ENCODE peak calls at places on chromosome 11, in nine cellular contexts. M is sigmoid colon, Z is ovary, D is heart left ventricle, T is transverse colon, B is spleen, Y is stomach, A is A549, C is adrenal gland. R is an unnamed sample.

GRCh38 chr11:117045956-117046355 is 52.3 kb downstream of the SIK3 start:
- DNase-seq in B (no peak), A (no peak), D (no peak), Z (no peak), Y (no peak), M (no peak), T (no peak), C (no peak), R (no peak)

GRCh38 chr11:44223261-44223660 is 86.7 kb downstream of the ALX4 start:
- DNase-seq in M (no peak), C (no peak), Y (no peak), D (no peak), T (no peak), A (no peak), B (no peak), Z (no peak), R (no peak)

GRCh38 chr11:2507945-2508749 is 63.3 kb downstream of the KCNQ1 start:
- DNase-seq in Z (no peak), C (peak), M (peak), D (peak), A (no peak), B (peak), Y (no peak), T (peak), R (peak)

GRCh38 chr11:67438121-67438902 is 830 bp upstream of the PTPRCAP start:
- DNase-seq in Z (no peak), C (no peak), A (no peak), Y (peak), M (no peak), T (peak), B (peak), D (peak), R (no peak)

GRCh38 chr11:76770642-76771445 is 12.3 kb upstream of the TSKU start:
- DNase-seq in M (peak), A (peak), Z (peak), T (peak), D (no peak), C (no peak), Y (peak), B (peak), R (peak)

GRCh38 chr11:77819921-77820564 is 479 bp downstream of the RSF1 start:
- DNase-seq in C (peak), M (peak), T (peak), A (peak), D (peak), B (no peak), Y (peak), Z (peak), R (peak)

GRCh38 chr11:91860661-91861060 is 364.0 kb upstream of the FAT3 start:
- DNase-seq in M (no peak), B (no peak), T (no peak), Z (no peak), C (no peak), D (no peak), Y (no peak), A (no peak), R (no peak)

GRCh38 chr11:60118333-60118732 is 29.9 kb downstream of the MS4A2 start:
- DNase-seq in B (no peak), M (no peak), Y (no peak), A (no peak), C (no peak), T (no peak), Z (no peak), D (no peak), R (no peak)

GRCh38 chr11:104120493-104121200 is 43.3 kb downstream of the PDGFD start:
- DNase-seq in M (no peak), Z (peak), Y (no peak), T (no peak), C (no peak), A (no peak), D (no peak), B (no peak), R (no peak)

GRCh38 chr11:3095712-3096361 is 38.6 kb upstream of the CARS1 start:
- DNase-seq in D (peak), A (peak), B (no peak), M (peak), Z (no peak), T (no peak), Y (peak), C (peak), R (no peak)

GRCh38 chr11:8809605-8810272 is 101.2 kb upstream of the AKIP1 start:
- DNase-seq in D (no peak), Z (no peak), A (no peak), T (no peak), Y (no peak), B (no peak), C (no peak), M (no peak), R (no peak)

GRCh38 chr11:102666331-102666957 is 39.1 kb downstream of the MMP27 start:
- DNase-seq in C (peak), D (no peak), Y (no peak), Z (no peak), B (no peak), T (peak), A (peak), M (no peak), R (no peak)

GRCh38 chr11:116782728-116783127 is 5.1 kb downstream of the ZPR1 start:
- DNase-seq in B (no peak), D (no peak), C (no peak), A (no peak), T (no peak), M (no peak), Y (no peak), Z (no peak), R (no peak)

GRCh38 chr11:70104419-70104818 is 26.3 kb downstream of the ANO1 start:
- DNase-seq in D (no peak), M (no peak), C (no peak), Z (no peak), T (no peak), A (no peak), Y (no peak), B (no peak), R (no peak)

GRCh38 chr11:2585566-2586090 is 114.2 kb downstream of the KCNQ1OT1 start:
- DNase-seq in Y (peak), D (peak), M (no peak), Z (no peak), C (no peak), A (no peak), B (peak), T (no peak), R (peak)

GRCh38 chr11:44711113-44711512 is 15.6 kb upstream of the TSPAN18 start:
- DNase-seq in Z (no peak), A (no peak), M (no peak), D (no peak), Y (no peak), B (no peak), C (no peak), T (no peak), R (no peak)

GRCh38 chr11:110251837-110252236 is 44.6 kb downstream of the RDX start:
- DNase-seq in D (peak), Y (peak), C (no peak), T (no peak), A (peak), M (no peak), Z (no peak), B (no peak), R (no peak)

GRCh38 chr11:115724709-115725108 is 220.5 kb upstream of the CADM1 start:
- DNase-seq in C (no peak), Z (no peak), Y (no peak), M (no peak), A (no peak), B (no peak), T (no peak), D (no peak), R (no peak)

GRCh38 chr11:96313163-96313562 is 29.8 kb downstream of the MAML2 start:
- DNase-seq in M (no peak), Z (no peak), B (no peak), A (no peak), D (no peak), C (no peak), Y (no peak), T (no peak), R (no peak)

GRCh38 chr11:103633037-103633788 is 403.2 kb upstream of the DDI1 start:
- DNase-seq in M (no peak), T (no peak), C (no peak), B (no peak), Z (no peak), A (no peak), Y (no peak), D (no peak), R (no peak)

GRCh38 chr11:27028653-27029052 is 12.0 kb upstream of the BBOX1 start:
- DNase-seq in M (no peak), A (no peak), D (no peak), Z (no peak), T (no peak), Y (no peak), B (no peak), C (no peak), R (no peak)

GRCh38 chr11:84714316-84714780 is 912.8 kb downstream of the DLG2 start:
- DNase-seq in M (no peak), A (peak), T (peak), C (peak), Z (no peak), Y (peak), B (peak), D (peak), R (no peak)

GRCh38 chr11:17770048-17770652 is 35.6 kb downstream of the KCNC1 start:
- DNase-seq in Z (no peak), M (no peak), B (peak), Y (peak), D (no peak), C (no peak), A (peak), T (peak), R (no peak)

GRCh38 chr11:110565690-110566336 is 136.1 kb downstream of the FDX1 start:
- DNase-seq in T (no peak), Z (no peak), A (no peak), B (no peak), C (no peak), M (no peak), D (no peak), Y (peak), R (no peak)

GRCh38 chr11:67311556-67312082 is 8.3 kb downstream of the SSH3 start:
- DNase-seq in D (no peak), B (peak), Z (no peak), A (no peak), M (no peak), T (no peak), C (peak), Y (peak), R (peak)

GRCh38 chr11:43870981-43871550 is 9.6 kb upstream of the ALKBH3 start:
- DNase-seq in Z (no peak), B (no peak), C (no peak), A (no peak), T (no peak), M (no peak), Y (no peak), D (no peak), R (no peak)

GRCh38 chr11:126732981-126733380 is 267.6 kb downstream of the KIRREL3 start:
- DNase-seq in Z (no peak), B (no peak), M (no peak), T (no peak), D (no peak), Y (no peak), A (no peak), C (no peak), R (no peak)

GRCh38 chr11:98365941-98366340 is 654.8 kb upstream of the CNTN5 start:
- DNase-seq in Y (no peak), M (no peak), C (no peak), T (no peak), A (no peak), B (no peak), Z (no peak), D (no peak), R (no peak)

GRCh38 chr11:65744699-65745042 is 24.1 kb upstream of the RNASEH2C start:
- DNase-seq in M (no peak), A (no peak), T (no peak), C (no peak), Z (no peak), B (no peak), Y (no peak), D (no peak), R (no peak)

GRCh38 chr11:65718964-65719492 is 1.6 kb downstream of the RNASEH2C start:
- DNase-seq in M (no peak), B (no peak), A (no peak), Z (peak), T (no peak), Y (peak), C (peak), D (no peak), R (peak)

GRCh38 chr11:68959465-68960298 is 21.1 kb downstream of the MRGPRD start:
- DNase-seq in M (no peak), Y (no peak), A (no peak), Z (no peak), D (no peak), B (peak), T (no peak), C (no peak), R (no peak)

GRCh38 chr11:76159983-76160661 is 46.2 kb downstream of the WNT11 start:
- DNase-seq in A (no peak), M (no peak), T (no peak), B (peak), D (peak), Z (no peak), C (no peak), Y (no peak), R (no peak)

GRCh38 chr11:122976734-122977454 is 4.7 kb downstream of the BSX start:
- DNase-seq in M (no peak), Z (no peak), T (no peak), D (no peak), A (no peak), Y (no peak), C (no peak), B (no peak), R (no peak)

GRCh38 chr11:33259869-33260268 is 2.7 kb downstream of the HIPK3 start:
- DNase-seq in Y (no peak), M (no peak), D (no peak), T (no peak), Z (no peak), A (no peak), C (no peak), B (no peak), R (no peak)

GRCh38 chr11:33256808-33257159 is 397 bp upstream of the HIPK3 start:
- DNase-seq in M (no peak), C (no peak), A (no peak), D (no peak), Z (no peak), Y (no peak), B (no peak), T (no peak), R (no peak)

GRCh38 chr11:33258631-33259184 is 1.5 kb downstream of the HIPK3 start:
- DNase-seq in A (no peak), M (peak), Y (no peak), D (no peak), Z (no peak), C (no peak), T (no peak), B (no peak), R (no peak)

GRCh38 chr11:33257160-33257896 is at the start of gene HIPK3:
- DNase-seq in D (peak), C (peak), M (peak), A (peak), T (peak), Z (peak), Y (peak), B (peak), R (peak)

DNA sequence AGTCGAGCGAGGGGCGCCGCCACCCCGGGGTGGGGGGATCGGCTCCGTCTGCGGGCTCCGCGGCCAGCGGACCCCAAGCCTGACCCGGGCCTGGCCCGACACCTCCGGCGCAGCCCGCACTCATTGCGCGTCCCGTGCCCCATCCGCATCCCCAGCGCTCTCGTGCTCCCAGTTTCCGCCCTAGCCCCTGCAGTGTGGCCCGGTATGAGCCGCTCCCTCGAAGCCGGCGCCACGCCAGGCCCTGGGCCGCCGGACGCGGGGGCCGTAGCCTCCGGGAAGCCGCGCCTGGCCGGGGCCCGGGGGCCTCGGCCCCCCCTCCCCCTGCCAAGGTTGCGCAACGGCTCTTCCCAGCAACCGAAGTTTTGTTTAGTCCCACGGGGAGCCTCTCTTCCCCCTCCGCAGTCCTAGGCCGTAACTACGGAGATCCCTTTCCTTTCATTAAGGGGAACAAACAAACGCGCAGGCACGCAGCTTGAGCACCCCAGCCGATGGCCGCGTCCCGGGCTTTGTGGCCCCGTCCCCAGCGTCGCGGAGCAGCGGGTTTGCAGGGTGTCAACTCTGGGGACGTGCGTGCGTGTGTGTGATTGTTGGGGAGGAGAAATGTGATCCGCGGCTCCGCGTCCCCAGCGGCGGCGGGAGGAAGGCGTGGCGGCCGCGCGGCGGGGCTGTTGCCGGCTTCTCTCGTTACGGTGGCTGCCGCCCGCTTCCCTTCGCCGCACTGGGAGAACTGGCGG is 883 bp downstream of the HIPK3 start:
- DNase-seq in D (peak), T (peak), C (peak), M (peak), Z (peak), A (peak), B (peak), Y (peak), R (peak)
- TF ChIP-seq POLR2A in D (no peak), T (peak), C (peak), M (peak), Z (peak), A (peak), B (peak), Y (no peak), R (no peak)

GRCh38 chr11:134725939-134726639 is 314.0 kb upstream of the B3GAT1 start:
- DNase-seq in C (no peak), M (no peak), Y (peak), T (peak), Z (no peak), D (no peak), A (peak), B (peak), R (no peak)
- TF ChIP-seq CTCF in C (no peak), M (no peak), Y (peak), T (peak), Z (no peak), D (no peak), A (no peak), B (no peak), R (no peak)

GRCh38 chr11:63768232-63769043 is at the start of gene ZFTA:
- DNase-seq in T (peak), Z (peak), A (peak), Y (peak), B (peak), D (peak), C (peak), M (peak), R (no peak)
- TF ChIP-seq POLR2A in T (no peak), Z (no peak), A (no peak), Y (no peak), B (no peak), D (no peak), C (no peak), M (no peak), R (no peak)

GRCh38 chr11:113774174-113774503 is 647 bp upstream of the ZW10 start:
- DNase-seq in M (no peak), C (no peak), B (no peak), D (no peak), Y (no peak), Z (no peak), A (no peak), T (no peak), R (no peak)
- TF ChIP-seq CTCF in M (no peak), C (no peak), B (no peak), D (no peak), Y (peak), Z (no peak), A (no peak), T (no peak), R (no peak)

DNA sequence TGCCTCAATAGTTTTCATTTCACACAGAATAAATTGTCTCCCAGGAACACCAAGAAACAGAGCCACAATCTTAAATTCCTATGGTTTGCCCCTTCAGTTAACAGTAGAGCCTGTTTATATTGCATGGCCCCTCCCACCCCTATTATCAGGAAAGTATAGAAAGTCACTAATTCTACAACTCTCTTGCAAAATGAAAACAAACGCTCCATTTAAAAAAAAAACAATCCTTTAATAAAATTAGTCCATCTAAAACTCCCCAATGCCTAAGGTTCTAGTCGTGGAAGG is 8.0 kb downstream of the DPAGT1 start:
- DNase-seq in A (no peak), B (no peak), C (no peak), Z (no peak), T (no peak), Y (no peak), M (no peak), D (no peak), R (no peak)
- TF ChIP-seq POLR2A in A (no peak), B (no peak), C (no peak), Z (no peak), T (no peak), Y (no peak), M (no peak), D (no peak), R (no peak)

DNA sequence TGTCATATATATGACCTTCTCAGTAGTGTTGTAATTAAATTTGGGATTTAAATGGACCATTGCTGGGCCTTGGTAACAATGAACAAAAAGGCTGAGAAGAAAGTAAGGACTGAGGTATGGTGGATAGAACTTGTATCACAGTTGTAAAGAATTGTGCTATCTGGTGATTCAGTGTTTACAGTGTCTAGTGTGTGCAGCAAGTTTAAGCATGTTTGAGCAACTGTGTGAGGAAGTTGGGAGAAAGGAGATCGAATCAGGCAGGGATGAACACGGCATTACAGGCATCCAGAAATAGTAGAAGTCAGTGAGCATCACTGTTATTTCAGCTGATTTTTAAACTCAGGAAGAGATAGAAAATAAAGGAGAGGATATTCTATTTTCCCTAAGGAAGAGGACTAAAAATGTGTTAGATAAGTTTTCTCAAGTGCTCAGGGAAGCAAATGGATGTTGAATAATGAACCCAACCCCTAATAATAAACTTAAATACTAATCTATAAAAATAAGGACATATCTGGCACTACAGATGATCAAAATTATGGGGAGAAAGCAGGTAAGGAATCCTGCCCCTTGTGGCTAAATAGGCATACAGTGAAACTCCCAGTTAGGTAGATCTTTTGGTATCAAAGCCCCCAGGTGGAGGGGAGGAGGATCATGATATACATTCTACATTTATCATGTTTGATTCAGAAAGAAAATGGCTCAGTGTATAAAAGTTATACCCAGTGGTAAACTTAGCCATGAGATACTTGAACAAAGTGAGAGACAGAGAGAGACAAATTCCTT is 361.0 kb upstream of the ANO3 start:
- DNase-seq in M (no peak), C (no peak), B (no peak), Z (no peak), D (no peak), T (no peak), Y (no peak), A (no peak), R (no peak)
- TF ChIP-seq CTCF in M (no peak), C (no peak), B (no peak), Z (no peak), D (no peak), T (peak), Y (no peak), A (peak), R (no peak)